ENCODE peak calls at places on chromosome 15, in ten cellular contexts. L is Daoy; P is fibroblast of the aortic adventitia; O is HTR-8/SVneo; A is pancreas; B is colonic mucosa; R is T1000; W is effector memory CD8-positive, alpha-beta T cell; D is HT1080; G is sciatic nerve. N is an unnamed sample.

GRCh38 chr15:74964794-74965193 is 8.2 kb upstream of the RPP25 start:
- DNase-seq in L (peak; percentile 67), P (no peak), O (no peak), A (no peak), B (no peak), R (no peak), W (no peak), D (peak; percentile 79), G (no peak), N (no peak)

GRCh38 chr15:45168751-45169551 is 18.8 kb downstream of the SHF start:
- DNase-seq in L (no peak), P (no peak), O (no peak), A (no peak), B (no peak), R (no peak), W (no peak), D (no peak), G (no peak), N (no peak)

GRCh38 chr15:86444527-86444926 is 364.9 kb downstream of the AGBL1 start:
- DNase-seq in L (no peak), P (no peak), O (no peak), A (no peak), B (no peak), R (no peak), W (no peak), D (no peak), G (no peak), N (no peak)

GRCh38 chr15:74817370-74817737 is 4.7 kb downstream of the LMAN1L start:
- DNase-seq in L (no peak), P (no peak), O (peak; percentile 37), A (no peak), B (peak; percentile 66), R (no peak), W (no peak), D (peak; percentile 23), G (no peak), N (peak; percentile 87)

GRCh38 chr15:101310508-101310907 is 15.5 kb upstream of the SNRPA1 start:
- DNase-seq in L (no peak), P (no peak), O (no peak), A (no peak), B (no peak), R (no peak), W (no peak), D (no peak), G (peak; percentile 35), N (no peak)

GRCh38 chr15:52183562-52184173 is 7.5 kb downstream of the GNB5 start:
- DNase-seq in L (peak; percentile 63), P (peak; percentile 60), O (peak; percentile 17), A (peak; percentile 51), B (no peak), R (no peak), W (no peak), D (peak; percentile 44), G (no peak), N (no peak)

GRCh38 chr15:78368115-78368514 is 28.0 kb downstream of the CRABP1 start:
- DNase-seq in L (no peak), P (no peak), O (no peak), A (no peak), B (no peak), R (no peak), W (no peak), D (no peak), G (peak; percentile 23), N (no peak)

GRCh38 chr15:65033659-65034269 is 4.3 kb upstream of the MTFMT start:
- DNase-seq in L (peak; percentile 42), P (peak; percentile 73), O (no peak), A (no peak), B (peak; percentile 53), R (no peak), W (no peak), D (peak; percentile 42), G (no peak), N (no peak)

GRCh38 chr15:89822611-89822950 is 7.9 kb upstream of the ANPEP start:
- DNase-seq in L (no peak), P (no peak), O (no peak), A (no peak), B (no peak), R (no peak), W (no peak), D (no peak), G (no peak), N (no peak)

GRCh38 chr15:51244366-51244977 is 93.9 kb downstream of the CYP19A1 start:
- DNase-seq in L (no peak), P (peak; percentile 87), O (no peak), A (no peak), B (no peak), R (no peak), W (no peak), D (no peak), G (no peak), N (no peak)

GRCh38 chr15:91465696-91466095 is 365.6 kb downstream of the SV2B start:
- DNase-seq in L (no peak), P (no peak), O (no peak), A (no peak), B (peak; percentile 48), R (no peak), W (no peak), D (no peak), G (no peak), N (no peak)

GRCh38 chr15:22907161-22907950 is 68.9 kb downstream of the NIPA2 start:
- DNase-seq in L (no peak), P (no peak), O (no peak), A (no peak), B (no peak), R (no peak), W (no peak), D (no peak), G (no peak), N (no peak)

GRCh38 chr15:65553691-65554090 is 23.4 kb downstream of the HACD3 start:
- DNase-seq in L (no peak), P (no peak), O (no peak), A (no peak), B (no peak), R (no peak), W (no peak), D (no peak), G (no peak), N (no peak)

GRCh38 chr15:52086001-52086786 is 26.4 kb downstream of the BCL2L10 start:
- DNase-seq in L (no peak), P (no peak), O (no peak), A (no peak), B (no peak), R (no peak), W (no peak), D (no peak), G (no peak), N (no peak)

GRCh38 chr15:88250826-88251225 is 5.7 kb downstream of the NTRK3 start:
- DNase-seq in L (no peak), P (no peak), O (no peak), A (no peak), B (no peak), R (no peak), W (no peak), D (no peak), G (no peak), N (no peak)

GRCh38 chr15:90685688-90686434 is 31.3 kb upstream of the BLM start:
- DNase-seq in L (no peak), P (no peak), O (no peak), A (no peak), B (no peak), R (no peak), W (no peak), D (no peak), G (no peak), N (no peak)

GRCh38 chr15:37109952-37110630 is 9.7 kb upstream of the MEIS2 start:
- DNase-seq in L (peak; percentile 41), P (peak; percentile 67), O (no peak), A (peak; percentile 43), B (no peak), R (no peak), W (no peak), D (no peak), G (no peak), N (peak; percentile 72)

GRCh38 chr15:68781766-68782588 is 38.7 kb downstream of the ANP32A start:
- DNase-seq in L (no peak), P (no peak), O (no peak), A (no peak), B (peak; percentile 33), R (no peak), W (no peak), D (no peak), G (no peak), N (peak; percentile 83)

GRCh38 chr15:70415330-70415884 is 317.7 kb upstream of the TLE3 start:
- DNase-seq in L (no peak), P (no peak), O (no peak), A (no peak), B (peak; percentile 25), R (no peak), W (no peak), D (no peak), G (no peak), N (no peak)

GRCh38 chr15:56919708-56920637 is 1.5 kb downstream of the TCF12 start:
- DNase-seq in L (peak; percentile 48), P (peak; percentile 47), O (no peak), A (no peak), B (peak; percentile 48), R (no peak), W (peak; percentile 2), D (peak; percentile 52), G (peak; percentile 64), N (peak; percentile 40)

GRCh38 chr15:87500240-87500639 is 756.3 kb downstream of the NTRK3 start:
- DNase-seq in L (no peak), P (no peak), O (no peak), A (no peak), B (no peak), R (no peak), W (no peak), D (no peak), G (no peak), N (no peak)

GRCh38 chr15:71314956-71315537 is 199.8 kb downstream of the THSD4 start:
- DNase-seq in L (no peak), P (no peak), O (no peak), A (no peak), B (no peak), R (no peak), W (no peak), D (no peak), G (no peak), N (no peak)

GRCh38 chr15:71962537-71962936 is 152.2 kb downstream of the NR2E3 start:
- DNase-seq in L (no peak), P (peak; percentile 18), O (no peak), A (no peak), B (no peak), R (no peak), W (no peak), D (no peak), G (no peak), N (no peak)

GRCh38 chr15:85899927-85900326 is 105.2 kb upstream of the KLHL25 start:
- DNase-seq in L (no peak), P (no peak), O (no peak), A (no peak), B (no peak), R (no peak), W (no peak), D (no peak), G (no peak), N (no peak)

GRCh38 chr15:57320543-57321220 is 55.6 kb upstream of the CGNL1 start:
- DNase-seq in L (no peak), P (peak; percentile 67), O (no peak), A (no peak), B (no peak), R (no peak), W (no peak), D (no peak), G (no peak), N (no peak)

GRCh38 chr15:80152896-80153876 is at the start of gene FAH:
- DNase-seq in L (peak; percentile 64), P (peak; percentile 57), O (peak; percentile 39), A (peak; percentile 36), B (peak; percentile 51), R (peak; percentile 58), W (peak; percentile 30), D (peak; percentile 49), G (no peak), N (no peak)

GRCh38 chr15:39430389-39430788 is 150.5 kb upstream of the THBS1 start:
- DNase-seq in L (peak; percentile 46), P (no peak), O (no peak), A (no peak), B (no peak), R (no peak), W (no peak), D (no peak), G (no peak), N (no peak)

GRCh38 chr15:88142141-88142540 is 114.4 kb downstream of the NTRK3 start:
- DNase-seq in L (no peak), P (no peak), O (no peak), A (no peak), B (no peak), R (no peak), W (no peak), D (no peak), G (no peak), N (no peak)